ENCODE peak calls at places on chromosomes 13 and 19, in five cellular contexts. A, K, S, Q and E are unnamed samples.

GRCh38 chr13:96821971-96822370 is 172.3 kb downstream of the OXGR1 start:
- DNase-seq in Q (no peak), K (no peak), A (no peak), S (no peak), E (no peak)

GRCh38 chr19:7789447-7789846 is 26.4 kb downstream of the CLEC4M start:
- DNase-seq in K (no peak), A (no peak), Q (no peak), S (peak), E (no peak)

GRCh38 chr19:58182577-58182988 is 278 bp upstream of the ZNF274 start:
- DNase-seq in K (no peak), Q (no peak), S (peak), A (peak), E (peak)

GRCh38 chr19:46466536-46467199 is 4.7 kb downstream of the PNMA8A start:
- DNase-seq in S (no peak), A (no peak), Q (no peak), K (peak), E (no peak)

GRCh38 chr13:37009692-37010091 is 9.1 kb downstream of the EXOSC8 start:
- DNase-seq in A (no peak), K (no peak), S (no peak), Q (no peak), E (no peak)

GRCh38 chr13:99051768-99052455 is 74.0 kb upstream of the DOCK9 start:
- DNase-seq in A (no peak), Q (no peak), S (no peak), K (no peak), E (no peak)

GRCh38 chr13:94366677-94367076 is 112.8 kb downstream of the DCT start:
- DNase-seq in A (no peak), Q (no peak), K (no peak), S (no peak), E (no peak)

GRCh38 chr13:81116461-81117282 is 775.7 kb upstream of the SPRY2 start:
- DNase-seq in K (no peak), Q (no peak), S (no peak), A (no peak), E (no peak)

GRCh38 chr13:73299787-73300186 is 241.0 kb downstream of the KLF5 start:
- DNase-seq in Q (no peak), S (no peak), A (no peak), K (peak), E (no peak)

GRCh38 chr19:6767081-6767356 is 216 bp downstream of the SH2D3A start:
- DNase-seq in A (no peak), Q (no peak), S (no peak), K (no peak), E (no peak)

GRCh38 chr19:48918801-48919247 is 14.7 kb upstream of the DHDH start:
- DNase-seq in K (no peak), S (no peak), Q (peak), A (no peak), E (no peak)